ENCODE peak calls at places on chromosomes 1 and 21, in ten cellular contexts. H is tibial nerve, R is Karpas-422, Z is esophagus squamous epithelium, L is fibroblast of lung, O is endodermal cell, P is upper lobe of left lung, T is hepatocyte, F is HAP-1, K is heart left ventricle. Y is an unnamed sample. For H3K9me3, the result is how much of the 10 kb centered on the place peaks cover.

GRCh38 chr1:56710646-56711045 is 65.5 kb downstream of the PRKAA2 start:
- DNase-seq in F (no peak), Z (no peak), L (peak), K (no peak), P (no peak), O (no peak), H (no peak), R (no peak), T (peak), Y (no peak)

GRCh38 chr1:32239790-32240139 is 7.3 kb upstream of the FAM167B start:
- DNase-seq in L (no peak), H (no peak), K (peak), R (no peak), T (no peak), Z (no peak), P (no peak), F (no peak), O (no peak), Y (no peak)

GRCh38 chr1:91217911-91218310 is 186.7 kb downstream of the HFM1 start:
- DNase-seq in K (no peak), R (no peak), Z (no peak), O (no peak), H (no peak), F (no peak), L (no peak), T (no peak), P (no peak), Y (no peak)

GRCh38 chr1:31617218-31617916 is at the start of gene HCRTR1:
- DNase-seq in P (peak), L (no peak), F (no peak), K (no peak), H (no peak), T (peak), R (no peak), O (peak), Z (no peak), Y (no peak)

GRCh38 chr1:2358072-2358471 is 33.3 kb downstream of the MORN1 start:
- DNase-seq in K (peak), O (no peak), T (no peak), P (no peak), L (no peak), R (no peak), Z (no peak), H (no peak), F (no peak), Y (no peak)

GRCh38 chr1:210633140-210633539 is 304.4 kb downstream of the HHAT start:
- DNase-seq in T (no peak), Z (no peak), F (no peak), H (no peak), O (no peak), R (no peak), L (no peak), P (no peak), K (no peak), Y (no peak)

GRCh38 chr1:161068306-161069200 is 1.1 kb downstream of the ARHGAP30 start:
- DNase-seq in P (peak), L (no peak), O (peak), R (peak), Z (peak), F (no peak), K (peak), H (peak), T (peak), Y (peak)

GRCh38 chr1:207276465-207276864 is 45.0 kb upstream of the CD55 start:
- DNase-seq in H (no peak), F (no peak), Z (no peak), L (no peak), R (no peak), T (no peak), O (no peak), K (no peak), P (no peak), Y (no peak)

GRCh38 chr1:18099026-18099425 is 8.6 kb upstream of the IGSF21 start:
- DNase-seq in F (no peak), O (peak), L (no peak), P (no peak), T (no peak), H (no peak), Z (no peak), K (no peak), R (no peak), Y (no peak)

GRCh38 chr1:153598309-153599172 is 14.4 kb downstream of the S100A16 start:
- DNase-seq in P (no peak), R (peak), T (no peak), O (peak), L (peak), Z (no peak), F (no peak), K (no peak), H (no peak), Y (no peak)

GRCh38 chr1:185155600-185156320 is 993 bp downstream of the TRMT1L start:
- DNase-seq in Z (no peak), O (no peak), P (no peak), K (no peak), T (peak), L (peak), F (no peak), H (no peak), R (peak), Y (no peak)

GRCh38 chr1:208304193-208304712 is 60.1 kb upstream of the PLXNA2 start:
- DNase-seq in L (peak), F (no peak), Z (no peak), H (no peak), T (no peak), R (no peak), O (no peak), K (no peak), P (no peak), Y (no peak)

GRCh38 chr1:229229137-229229720 is 41.7 kb upstream of the RAB4A start:
- DNase-seq in Z (no peak), P (no peak), K (no peak), H (no peak), L (peak), F (no peak), O (peak), R (no peak), T (peak), Y (no peak)

GRCh38 chr1:247857069-247857985 is at the start of gene TRIM58:
- DNase-seq in T (no peak), F (peak), O (no peak), R (no peak), K (no peak), L (peak), P (no peak), H (no peak), Z (no peak), Y (no peak)

GRCh38 chr1:9891207-9891606 is 18.9 kb downstream of the CTNNBIP1 start:
- DNase-seq in K (no peak), R (no peak), L (peak), H (no peak), Z (no peak), P (no peak), F (no peak), O (no peak), T (no peak), Y (no peak)

GRCh38 chr1:32350785-32351076 is 11.6 kb downstream of the FAM229A start:
- DNase-seq in Z (no peak), T (no peak), L (no peak), F (no peak), K (no peak), R (no peak), O (no peak), P (no peak), H (no peak), Y (no peak)

GRCh38 chr1:243505986-243506689 is 250.3 kb downstream of the SDCCAG8 start:
- DNase-seq in L (no peak), K (peak), Z (no peak), R (no peak), O (peak), T (no peak), H (no peak), P (no peak), F (no peak), Y (no peak)

GRCh38 chr1:108717774-108718316 is 5.1 kb downstream of the FNDC7 start:
- DNase-seq in O (no peak), R (no peak), H (no peak), P (no peak), T (no peak), F (no peak), Z (no peak), K (no peak), L (no peak), Y (no peak)

GRCh38 chr1:2347409-2347785 is 44.0 kb downstream of the MORN1 start:
- DNase-seq in H (no peak), P (no peak), O (no peak), R (no peak), K (no peak), F (no peak), T (no peak), L (no peak), Z (no peak), Y (peak)

GRCh38 chr1:224106568-224107281 is 7.2 kb upstream of the FBXO28 start:
- DNase-seq in L (peak), R (peak), K (peak), F (no peak), T (peak), O (peak), H (no peak), P (peak), Z (no peak), Y (no peak)

GRCh38 chr1:238404921-238405320 is 514.2 kb upstream of the ZP4 start:
- DNase-seq in F (peak), K (no peak), Z (no peak), T (no peak), P (no peak), H (no peak), L (no peak), O (no peak), R (no peak), Y (no peak)

GRCh38 chr1:238399558-238399957 is 508.8 kb upstream of the ZP4 start:
- DNase-seq in F (no peak), T (no peak), Z (no peak), R (no peak), K (no peak), L (no peak), O (peak), P (no peak), H (no peak), Y (no peak)

GRCh38 chr1:238406098-238406497 is 515.4 kb upstream of the ZP4 start:
- DNase-seq in T (no peak), R (no peak), L (no peak), F (no peak), O (no peak), H (no peak), K (no peak), Z (no peak), P (no peak), Y (no peak)

GRCh38 chr1:238404506-238404905 is 513.8 kb upstream of the ZP4 start:
- DNase-seq in K (no peak), R (no peak), T (no peak), L (peak), P (no peak), H (no peak), Z (no peak), F (peak), O (no peak), Y (no peak)

GRCh38 chr1:238401138-238401537 is 510.4 kb upstream of the ZP4 start:
- DNase-seq in O (no peak), L (peak), F (no peak), R (no peak), K (no peak), P (no peak), H (no peak), Z (no peak), T (no peak), Y (no peak)
- H3K9me3 ChIP-seq in O (under half), L (under half), F (under half), R (under half), K (under half), P (under half), H (under half), Z (under half), T (under half), Y (under half)

GRCh38 chr1:76759950-76760349 is 107.3 kb upstream of the ST6GALNAC5 start:
- DNase-seq in K (peak), Z (no peak), R (no peak), O (no peak), H (no peak), T (peak), L (peak), P (peak), F (no peak), Y (no peak)
- H3K9me3 ChIP-seq in K (under half), Z (under half), R (under half), O (under half), H (under half), T (under half), L (under half), P (under half), F (under half), Y (under half)

DNA sequence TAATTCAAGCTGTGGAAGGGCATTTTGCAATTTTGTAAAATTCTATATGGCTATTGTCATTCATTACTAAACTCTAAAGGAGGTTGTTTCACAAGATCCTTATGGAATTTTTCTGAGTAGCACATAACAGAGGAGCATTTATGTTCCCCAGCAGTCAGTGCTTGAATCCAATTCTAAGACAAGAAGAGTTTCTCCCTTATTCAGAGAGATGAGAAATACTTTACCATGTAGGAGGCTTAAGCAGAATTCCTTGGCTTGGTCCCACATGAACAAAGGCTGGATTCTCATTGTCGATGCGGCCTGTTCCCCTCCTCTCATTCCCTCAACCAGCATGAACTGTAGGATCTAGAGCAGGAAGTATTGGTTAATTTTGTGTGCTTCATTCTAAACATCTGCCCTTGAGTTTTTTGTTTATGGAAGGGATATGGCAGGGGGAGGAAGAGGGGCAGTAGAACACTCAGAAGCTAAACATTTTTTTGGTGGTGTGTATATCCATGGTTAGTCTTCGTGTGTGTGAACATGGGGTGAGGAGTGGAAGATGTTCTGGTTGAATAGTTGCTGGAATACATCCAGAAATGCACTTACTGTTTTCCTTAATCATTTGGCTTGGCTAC is 74.3 kb downstream of the LAMC1 start:
- DNase-seq in K (no peak), F (peak), T (peak), O (no peak), L (peak), Z (no peak), H (no peak), R (peak), P (no peak), Y (no peak)
- H3K9me3 ChIP-seq in K (under half), F (under half), T (under half), O (under half), L (under half), Z (under half), H (under half), R (under half), P (under half), Y (under half)

DNA sequence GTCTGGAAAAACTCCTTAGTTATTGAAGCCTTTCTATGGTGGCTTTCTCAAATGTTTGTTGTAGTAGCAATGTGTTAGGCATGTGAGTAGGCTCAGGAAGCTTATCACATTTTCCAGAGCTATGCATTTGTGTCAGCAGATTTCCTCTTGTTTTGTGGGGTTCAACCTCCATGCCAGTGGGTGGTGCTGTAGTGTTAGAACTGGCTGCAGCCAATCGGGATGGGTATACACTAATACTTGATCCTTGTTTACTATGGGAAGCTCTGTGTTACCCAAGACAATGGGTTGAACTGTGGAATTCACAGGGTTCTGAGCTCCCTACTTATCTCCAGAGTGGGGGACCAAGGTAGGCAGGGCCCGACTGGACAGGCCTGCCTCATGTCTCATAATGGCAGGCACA is 348.5 kb upstream of the ADAMTS5 start:
- DNase-seq in L (no peak), K (no peak), T (no peak), Z (no peak), F (no peak), P (no peak), H (no peak), O (no peak), R (no peak), Y (no peak)
- H3K9me3 ChIP-seq in L (under half), K (under half), T (under half), Z (under half), F (under half), P (under half), H (under half), O (under half), R (under half), Y (under half)

GRCh38 chr21:27580276-27580675 is 613.4 kb upstream of the ADAMTS5 start:
- DNase-seq in H (no peak), K (no peak), L (peak), F (no peak), T (no peak), O (no peak), R (no peak), Z (no peak), P (no peak), Y (no peak)
- H3K9me3 ChIP-seq in H (under half), K (under half), L (under half), F (under half), T (under half), O (under half), R (under half), Z (under half), P (under half), Y (under half)

Y was measured in T-helper 17 cell.